ENCODE peak calls at places on chromosome 12, in ten cellular contexts. I is NCI-H1930; E is T-helper 9 cell; L is psoas muscle; W is NCI-H2081; A is WERI-Rb-1; J is astrocyte of the spinal cord; G is fibroblast of pulmonary artery; V is stimulated activated CD4-positive, alpha-beta T cell treated with anti-CD3 and anti-CD28 coated beads, Interleukin-12 subunit alpha, Interleukin-12 subunit beta, amount 100 ng/mL, for 4 hours; K is NCI-H1436 treated with DMSO at 0.1 percent for 48 hours. O is an unnamed sample.

GRCh38 chr12:116375278-116375842 is 97.9 kb upstream of the MED13L start:
- DNase-seq in G (no peak), K (no peak), A (no peak), E (no peak), I (no peak), L (no peak), V (no peak), W (no peak), J (no peak), O (no peak)

GRCh38 chr12:32542550-32543229 is 136.4 kb upstream of the DNM1L start:
- DNase-seq in L (no peak), I (no peak), G (no peak), W (no peak), J (no peak), K (no peak), V (no peak), E (no peak), A (no peak), O (no peak)

GRCh38 chr12:128942960-128943477 is 89.7 kb downstream of the GLT1D1 start:
- DNase-seq in E (no peak), W (peak), L (no peak), J (no peak), V (no peak), K (peak), G (no peak), I (no peak), A (no peak), O (no peak)

GRCh38 chr12:16599081-16599480 is 6.9 kb downstream of the LMO3 start:
- DNase-seq in A (no peak), L (no peak), E (no peak), G (no peak), V (no peak), W (peak), I (no peak), K (no peak), J (no peak), O (no peak)

GRCh38 chr12:130568041-130568440 is 148.1 kb downstream of the RIMBP2 start:
- DNase-seq in V (no peak), J (no peak), G (no peak), I (no peak), W (no peak), K (no peak), L (no peak), E (no peak), A (no peak), O (no peak)

GRCh38 chr12:88947486-88948043 is 367.3 kb upstream of the KITLG start:
- DNase-seq in I (peak), A (no peak), W (peak), L (no peak), K (no peak), V (no peak), G (no peak), J (no peak), E (no peak), O (peak)

GRCh38 chr12:11991604-11992003 is 79.1 kb upstream of the BCL2L14 start:
- DNase-seq in K (no peak), J (peak), I (no peak), E (no peak), W (no peak), G (no peak), A (no peak), V (no peak), L (no peak), O (no peak)

GRCh38 chr12:57223191-57224165 is 6.0 kb upstream of the SHMT2 start:
- DNase-seq in G (no peak), I (no peak), K (no peak), E (no peak), V (no peak), A (no peak), L (no peak), J (no peak), W (no peak), O (peak)

GRCh38 chr12:41967668-41968649 is 176.7 kb downstream of the GXYLT1 start:
- DNase-seq in L (no peak), E (no peak), J (peak), A (peak), W (peak), V (no peak), I (no peak), G (no peak), K (no peak), O (peak)

GRCh38 chr12:112524676-112525425 is 106.1 kb downstream of the PTPN11 start:
- DNase-seq in I (no peak), L (no peak), W (no peak), G (peak), E (no peak), K (no peak), V (no peak), J (peak), A (no peak), O (no peak)

GRCh38 chr12:563250-563781 is 99.9 kb downstream of the NINJ2 start:
- DNase-seq in K (no peak), I (no peak), W (no peak), V (no peak), A (no peak), J (peak), G (no peak), L (no peak), E (peak), O (no peak)

GRCh38 chr12:70757830-70758493 is 120.7 kb upstream of the PTPRB start:
- DNase-seq in J (no peak), A (no peak), K (no peak), V (no peak), G (no peak), I (no peak), W (no peak), L (no peak), E (no peak), O (no peak)

GRCh38 chr12:116116650-116117424 is 160.7 kb downstream of the MED13L start:
- DNase-seq in A (no peak), W (peak), K (no peak), L (no peak), G (no peak), I (no peak), V (no peak), J (no peak), E (no peak), O (no peak)

GRCh38 chr12:84888861-84889260 is 23.7 kb downstream of the SLC6A15 start:
- DNase-seq in A (no peak), L (no peak), K (no peak), V (no peak), J (no peak), W (no peak), I (no peak), E (no peak), G (no peak), O (no peak)

GRCh38 chr12:127619869-127620769 is 646.9 kb upstream of the TMEM132C start:
- DNase-seq in G (no peak), A (peak), E (no peak), V (no peak), L (no peak), I (no peak), W (peak), K (no peak), J (no peak), O (no peak)

GRCh38 chr12:105363890-105364289 is 33.4 kb downstream of the C12orf75 start:
- DNase-seq in G (no peak), E (no peak), A (no peak), J (no peak), L (no peak), V (no peak), K (no peak), I (no peak), W (no peak), O (no peak)

GRCh38 chr12:1930816-1931597 is 12.6 kb upstream of the CACNA2D4 start:
- DNase-seq in G (no peak), A (no peak), I (no peak), J (no peak), E (no peak), L (no peak), W (no peak), V (no peak), K (no peak), O (no peak)

GRCh38 chr12:123660328-123660727 is 10.6 kb upstream of the TCTN2 start:
- DNase-seq in K (no peak), E (no peak), A (no peak), V (no peak), G (peak), W (no peak), L (no peak), I (no peak), J (peak), O (no peak)

GRCh38 chr12:124941170-124941527 is 26.7 kb upstream of the UBC start:
- DNase-seq in A (no peak), J (no peak), G (no peak), W (no peak), L (no peak), I (no peak), V (no peak), K (no peak), E (no peak), O (no peak)

GRCh38 chr12:16358896-16359295 is 11.5 kb downstream of the MGST1 start:
- DNase-seq in L (no peak), V (no peak), I (no peak), J (no peak), E (no peak), K (no peak), G (no peak), W (no peak), A (no peak), O (no peak)

GRCh38 chr12:20931894-20932293 is 121.4 kb downstream of the SLCO1B3 start:
- DNase-seq in J (no peak), E (no peak), V (no peak), W (no peak), K (no peak), G (no peak), I (no peak), L (no peak), A (no peak), O (no peak)

GRCh38 chr12:46526231-46526630 is 153.7 kb upstream of the SLC38A2 start:
- DNase-seq in J (no peak), L (peak), A (no peak), E (no peak), G (no peak), V (no peak), K (no peak), W (no peak), I (no peak), O (no peak)

GRCh38 chr12:60602601-60603000 is 1006.8 kb downstream of the SLC16A7 start:
- DNase-seq in I (no peak), A (no peak), W (no peak), V (no peak), E (no peak), L (no peak), J (no peak), K (no peak), G (no peak), O (no peak)

GRCh38 chr12:132566551-132567131 is 43.7 kb downstream of the LRCOL1 start:
- DNase-seq in L (no peak), V (no peak), A (no peak), I (no peak), W (no peak), J (peak), E (no peak), G (no peak), K (no peak), O (no peak)

GRCh38 chr12:124910561-124911478 is 3.6 kb downstream of the UBC start:
- DNase-seq in W (no peak), G (peak), I (no peak), A (no peak), L (no peak), J (no peak), K (no peak), E (no peak), V (no peak), O (no peak)

O was measured in left kidney.